ENCODE peak calls at places on chromosomes 6 and 20, in six cellular contexts. O is fibroblast of mammary gland, S is neuronal stem cell, Q is pons, B is SW480, M is RPMI7951. J is an unnamed sample.

GRCh38 chr20:40639956-40640355 is 49.1 kb downstream of the MAFB start:
- DNase-seq in O (no peak), S (no peak), Q (no peak), B (no peak), M (no peak), J (no peak)

GRCh38 chr6:14512246-14512645 is 394.7 kb downstream of the CD83 start:
- DNase-seq in O (no peak), S (no peak), Q (no peak), B (no peak), M (no peak), J (no peak)

GRCh38 chr6:170112583-170112860 is 178.4 kb downstream of the DLL1 start:
- DNase-seq in O (no peak), S (no peak), Q (no peak), B (peak; percentile 8), M (no peak), J (no peak)

GRCh38 chr6:22596011-22596410 is 26.6 kb downstream of the HDGFL1 start:
- DNase-seq in O (no peak), S (no peak), Q (no peak), B (no peak), M (no peak), J (no peak)

GRCh38 chr6:71403422-71404134 is 115.0 kb downstream of the OGFRL1 start:
- DNase-seq in O (no peak), S (no peak), Q (no peak), B (no peak), M (peak; percentile 21), J (no peak)

GRCh38 chr6:79525272-79526100 is 11.7 kb downstream of the LCA5 start:
- DNase-seq in O (peak; percentile 87), S (no peak), Q (no peak), B (peak; percentile 66), M (no peak), J (no peak)

GRCh38 chr20:58714923-58715708 is 22.5 kb downstream of the NPEPL1 start:
- DNase-seq in O (no peak), S (no peak), Q (no peak), B (no peak), M (no peak), J (no peak)

GRCh38 chr20:25685276-25686080 is 11.2 kb downstream of the ZNF337 start:
- DNase-seq in O (no peak), S (no peak), Q (no peak), B (no peak), M (no peak), J (no peak)

J was measured in iPS DF 6.9.